ENCODE peak calls at places on chromosomes 3 and 15, in ten cellular contexts. E is esophagus squamous epithelium, O is ascending aorta, V is spleen, H is fibroblast of pulmonary artery, D is mesothelial cell of epicardium, P is heart left ventricle, Q is BE2C, W is AG09319, I is endodermal cell. G is an unnamed sample.

GRCh38 chr15:33234019-33234418 is 39.5 kb upstream of the FMN1 start:
- DNase-seq in P (no peak), E (no peak), Q (peak), H (peak), D (no peak), I (no peak), W (peak), V (no peak), O (no peak), G (no peak)

GRCh38 chr3:62942761-62943160 is 67.5 kb upstream of the CADPS start:
- DNase-seq in W (no peak), V (no peak), H (no peak), O (no peak), P (no peak), I (no peak), E (no peak), Q (no peak), D (no peak), G (no peak)

GRCh38 chr15:81161851-81162250 is 27.8 kb downstream of the CFAP161 start:
- DNase-seq in I (no peak), O (no peak), D (no peak), H (no peak), P (no peak), E (no peak), W (no peak), V (no peak), Q (no peak), G (no peak)

GRCh38 chr15:59224474-59224873 is 17.8 kb downstream of the LDHAL6B start:
- DNase-seq in D (no peak), H (no peak), Q (no peak), O (no peak), E (no peak), V (peak), W (no peak), P (peak), I (no peak), G (no peak)

GRCh38 chr3:13286873-13287272 is 133.2 kb downstream of the NUP210 start:
- DNase-seq in I (no peak), Q (no peak), W (no peak), P (no peak), D (no peak), H (no peak), V (no peak), O (no peak), E (no peak), G (no peak)

GRCh38 chr3:78875851-78876250 is 891.9 kb downstream of the ROBO1 start:
- DNase-seq in Q (no peak), O (no peak), W (no peak), P (no peak), E (no peak), D (no peak), I (no peak), V (no peak), H (no peak), G (no peak)

GRCh38 chr3:159840900-159841299 is 147.7 kb upstream of the IL12A start:
- DNase-seq in W (no peak), Q (no peak), O (no peak), I (no peak), P (no peak), H (peak), E (no peak), V (no peak), D (no peak), G (no peak)

GRCh38 chr3:102299125-102299877 is 135.5 kb upstream of the ZPLD1 start:
- DNase-seq in H (no peak), W (no peak), D (no peak), E (no peak), O (no peak), I (no peak), V (no peak), Q (no peak), P (no peak), G (no peak)

GRCh38 chr3:177150970-177151627 is 46.2 kb downstream of the TBL1XR1 start:
- DNase-seq in Q (no peak), E (no peak), D (no peak), O (no peak), P (no peak), I (no peak), W (peak), V (no peak), H (peak), G (no peak)

GRCh38 chr3:126828306-126828705 is 124.3 kb downstream of the CHCHD6 start:
- DNase-seq in H (peak), D (no peak), Q (no peak), P (peak), V (no peak), E (no peak), W (no peak), I (no peak), O (no peak), G (no peak)

GRCh38 chr15:73530649-73531048 is 87.7 kb downstream of the REC114 start:
- DNase-seq in D (no peak), E (no peak), H (no peak), W (no peak), O (no peak), V (no peak), P (no peak), I (no peak), Q (no peak), G (no peak)

GRCh38 chr3:130392266-130392665 is 46.8 kb downstream of the COL6A5 start:
- DNase-seq in V (no peak), E (no peak), I (no peak), P (no peak), Q (no peak), O (no peak), W (no peak), H (no peak), D (no peak), G (no peak)

GRCh38 chr3:25313286-25313685 is 114.8 kb upstream of the RARB start:
- DNase-seq in H (no peak), I (no peak), P (no peak), D (no peak), W (no peak), V (no peak), E (no peak), O (no peak), Q (no peak), G (no peak)
- TF ChIP-seq CTCF in H (no peak), I (no peak), P (no peak), D (no peak), W (no peak), V (no peak), E (no peak), O (no peak), Q (no peak), G (no peak)

GRCh38 chr3:143757691-143758090 is 90.6 kb downstream of the SLC9A9 start:
- DNase-seq in Q (no peak), O (no peak), W (no peak), E (no peak), I (no peak), H (no peak), V (no peak), D (no peak), P (no peak), G (no peak)

GRCh38 chr3:143764840-143765239 is 83.4 kb downstream of the SLC9A9 start:
- DNase-seq in I (no peak), P (no peak), V (no peak), E (no peak), Q (no peak), W (no peak), O (no peak), H (no peak), D (no peak), G (no peak)

GRCh38 chr3:143769663-143770062 is 78.6 kb downstream of the SLC9A9 start:
- DNase-seq in Q (no peak), H (peak), W (peak), I (no peak), D (no peak), E (no peak), P (no peak), O (no peak), V (no peak), G (no peak)

GRCh38 chr3:143763568-143764162 is 84.6 kb downstream of the SLC9A9 start:
- DNase-seq in H (peak), O (no peak), W (no peak), P (no peak), D (no peak), I (no peak), V (no peak), Q (no peak), E (no peak), G (no peak)
- TF ChIP-seq CTCF in H (peak), O (no peak), W (peak), P (no peak), D (no peak), I (peak), V (no peak), Q (peak), E (no peak), G (peak)

GRCh38 chr3:195131149-195131548 is 139.8 kb downstream of the XXYLT1 start:
- DNase-seq in P (no peak), V (no peak), W (no peak), I (no peak), E (no peak), H (no peak), O (no peak), Q (no peak), D (no peak), G (no peak)

GRCh38 chr3:195129644-195130492 is 141.1 kb downstream of the XXYLT1 start:
- DNase-seq in H (peak), I (no peak), O (no peak), Q (no peak), D (no peak), W (no peak), P (no peak), E (no peak), V (no peak), G (no peak)

GRCh38 chr3:195129072-195129643 is 141.8 kb downstream of the XXYLT1 start:
- DNase-seq in V (no peak), W (no peak), H (no peak), Q (no peak), O (no peak), I (no peak), D (no peak), E (no peak), P (no peak), G (no peak)

GRCh38 chr3:195135921-195136320 is 135.0 kb downstream of the XXYLT1 start:
- DNase-seq in P (no peak), H (no peak), I (no peak), O (no peak), W (no peak), Q (peak), D (no peak), E (no peak), V (no peak), G (no peak)

DNA sequence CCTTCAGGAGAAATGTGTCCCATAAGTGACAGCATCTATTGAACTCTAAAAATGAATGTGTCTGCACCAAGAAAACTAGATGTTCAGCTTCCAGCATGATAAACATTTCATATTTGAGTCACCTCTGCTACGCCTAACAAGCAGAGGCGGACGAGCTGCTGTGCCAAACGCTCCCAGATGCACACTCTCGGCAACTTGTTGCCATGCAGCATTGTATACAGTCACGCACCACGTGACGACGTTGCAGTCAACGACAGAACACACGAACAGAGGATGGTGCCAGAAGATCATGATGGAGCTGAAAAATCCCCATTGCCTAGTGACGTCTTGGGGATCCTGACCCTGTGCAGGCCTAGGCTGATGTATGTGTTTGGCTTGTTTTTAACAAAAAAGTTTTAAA is 137.5 kb downstream of the XXYLT1 start:
- DNase-seq in O (no peak), E (no peak), H (peak), Q (peak), I (no peak), V (no peak), P (no peak), W (peak), D (no peak), G (no peak)
- TF ChIP-seq CTCF in O (no peak), E (peak), H (no peak), Q (peak), I (no peak), V (no peak), P (no peak), W (no peak), D (no peak), G (no peak)

DNA sequence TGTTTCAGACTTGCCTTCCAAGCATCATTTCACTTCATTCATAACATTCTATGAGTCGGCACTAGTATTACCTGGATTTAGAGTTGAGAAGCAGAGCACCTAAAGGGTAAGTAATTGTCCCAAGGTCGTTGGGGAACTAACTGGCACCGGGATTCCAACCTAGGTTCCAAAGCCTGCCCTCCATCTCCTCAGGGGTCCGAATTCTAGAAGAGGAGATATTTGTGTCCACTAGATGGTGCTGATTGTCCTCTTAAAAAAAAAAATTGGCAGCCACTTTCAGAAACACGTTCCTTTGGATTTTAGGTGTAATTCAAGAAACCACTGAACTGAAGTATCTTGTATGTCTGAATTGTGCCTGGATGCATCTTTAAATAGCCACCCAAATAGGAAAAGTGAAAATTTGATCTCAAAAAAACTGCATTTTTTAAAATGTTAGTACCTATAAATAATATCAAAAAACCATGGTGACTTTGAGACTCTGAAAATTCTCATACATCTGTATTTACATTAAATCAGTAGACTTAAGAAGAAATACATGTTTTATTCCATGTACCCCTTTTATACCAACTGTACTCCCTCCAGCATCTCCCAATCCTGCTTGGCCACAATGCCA is 3.9 kb upstream of the FSIP1 start:
- DNase-seq in O (no peak), I (no peak), Q (no peak), E (no peak), V (no peak), W (no peak), D (no peak), H (peak), P (no peak), G (no peak)
- TF ChIP-seq CTCF in O (peak), I (peak), Q (peak), E (peak), V (peak), W (peak), D (peak), H (peak), P (peak), G (peak)

G was measured in glutamatergic neuron.